ENCODE peak calls at places on chromosomes 6 and 20, in five cellular contexts. T, D, I, B and A are unnamed samples.

GRCh38 chr6:88734544-88734943 is 228.9 kb downstream of the RNGTT start:
- DNase-seq in T (no peak), D (no peak), I (no peak), B (no peak), A (no peak)

GRCh38 chr20:18092890-18093289 is 35.2 kb upstream of the OVOL2 start:
- DNase-seq in T (no peak), D (no peak), I (no peak), B (no peak), A (peak; percentile 62)

GRCh38 chr6:11272491-11273192 is 40.2 kb upstream of the NEDD9 start:
- DNase-seq in T (no peak), D (no peak), I (no peak), B (peak; percentile 74), A (no peak)

GRCh38 chr6:42896178-42896719 is 16.8 kb downstream of the RPL7L1 start:
- DNase-seq in T (no peak), D (no peak), I (no peak), B (no peak), A (no peak)

GRCh38 chr6:123380257-123380656 is 256.5 kb downstream of the TRDN start:
- DNase-seq in T (no peak), D (peak; percentile 3), I (peak; percentile 43), B (peak; percentile 51), A (peak; percentile 50)

GRCh38 chr6:140909156-140909555 is 1223.6 kb upstream of the GJE1 start:
- DNase-seq in T (peak; percentile 77), D (no peak), I (no peak), B (no peak), A (no peak)

GRCh38 chr6:46251583-46252339 is 81.0 kb upstream of the ENPP5 start:
- DNase-seq in T (no peak), D (no peak), I (no peak), B (no peak), A (no peak)

GRCh38 chr6:136069119-136069518 is 181.0 kb downstream of the MTFR2 start:
- DNase-seq in T (peak; percentile 89), D (no peak), I (no peak), B (peak; percentile 69), A (peak; percentile 42)

GRCh38 chr20:16501236-16501635 is 72.0 kb downstream of the KIF16B start:
- DNase-seq in T (no peak), D (no peak), I (no peak), B (no peak), A (no peak)

GRCh38 chr6:106085984-106086832 is at the start of gene PRDM1:
- DNase-seq in T (peak; percentile 72), D (peak; percentile 44), I (no peak), B (peak; percentile 87), A (peak; percentile 98)

GRCh38 chr20:63580796-63581461 is 6.9 kb upstream of the HELZ2 start:
- DNase-seq in T (peak; percentile 54), D (no peak), I (no peak), B (peak; percentile 27), A (peak; percentile 83)

GRCh38 chr20:41299899-41300298 is 17.6 kb downstream of the ZHX3 start:
- DNase-seq in T (no peak), D (no peak), I (no peak), B (no peak), A (no peak)

GRCh38 chr6:31821301-31822037 is 6.1 kb upstream of the HSPA1B start:
- DNase-seq in T (peak; percentile 30), D (no peak), I (peak; percentile 45), B (no peak), A (peak; percentile 79)

GRCh38 chr6:105834548-105834947 is 251.6 kb upstream of the PRDM1 start:
- DNase-seq in T (no peak), D (no peak), I (no peak), B (no peak), A (no peak)

GRCh38 chr20:49210101-49210749 is 9.0 kb upstream of the DDX27 start:
- DNase-seq in T (no peak), D (no peak), I (no peak), B (no peak), A (peak; percentile 25)

GRCh38 chr6:106889692-106890091 is 84.8 kb downstream of the CD24 start:
- DNase-seq in T (no peak), D (no peak), I (no peak), B (no peak), A (no peak)

GRCh38 chr6:125019873-125020272 is 57.6 kb downstream of the RNF217 start:
- DNase-seq in T (no peak), D (no peak), I (no peak), B (peak; percentile 21), A (peak; percentile 51)

GRCh38 chr6:21935561-21936028 is 342.0 kb downstream of the SOX4 start:
- DNase-seq in T (peak; percentile 69), D (peak; percentile 33), I (no peak), B (peak; percentile 50), A (peak; percentile 89)

GRCh38 chr6:168597471-168597875 is 156.5 kb downstream of the SMOC2 start:
- DNase-seq in T (no peak), D (no peak), I (no peak), B (no peak), A (no peak)

GRCh38 chr6:141521440-141521839 is 611.3 kb upstream of the GJE1 start:
- DNase-seq in T (peak; percentile 34), D (no peak), I (no peak), B (no peak), A (no peak)

GRCh38 chr6:157162756-157163433 is 160.4 kb downstream of the TMEM242 start:
- DNase-seq in T (no peak), D (no peak), I (no peak), B (no peak), A (no peak)

GRCh38 chr6:44415424-44415823 is 27.9 kb downstream of the CDC5L start:
- DNase-seq in T (no peak), D (no peak), I (no peak), B (no peak), A (no peak)

GRCh38 chr20:8689337-8689736 is 379.6 kb upstream of the PLCB4 start:
- DNase-seq in T (no peak), D (no peak), I (no peak), B (no peak), A (no peak)

GRCh38 chr6:51568771-51569170 is 518.6 kb downstream of the PKHD1 start:
- DNase-seq in T (no peak), D (no peak), I (no peak), B (no peak), A (no peak)

GRCh38 chr6:116008470-116009229 is 52.0 kb downstream of the FRK start:
- DNase-seq in T (peak; percentile 58), D (no peak), I (no peak), B (peak; percentile 86), A (peak; percentile 32)

DNA sequence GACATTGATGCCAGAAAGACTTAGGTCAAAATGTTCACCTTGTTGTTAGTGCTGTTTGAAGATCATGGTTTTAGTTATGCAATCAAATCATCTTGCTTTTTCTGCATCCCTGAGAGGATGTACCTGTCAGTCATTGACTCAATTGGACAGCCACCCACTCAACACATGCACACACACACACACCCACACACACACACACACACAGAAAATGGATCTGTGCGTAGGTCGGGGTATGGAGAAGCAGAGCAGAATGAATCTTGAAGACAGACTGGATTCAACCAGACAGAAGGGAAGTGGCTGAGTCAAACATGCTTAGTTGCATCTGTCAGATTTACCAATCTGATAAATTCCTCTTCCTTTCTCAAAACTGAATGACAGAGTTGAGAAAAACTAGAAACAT is 19.1 kb upstream of the ZSCAN23 start:
- DNase-seq in T (no peak), D (no peak), I (no peak), B (no peak), A (no peak)
- H2BK15ac ChIP-seq in T (no peak overlapping the region), D (no peak overlapping the region), I (no peak overlapping the region), B (no peak overlapping the region), A (no peak overlapping the region)

GRCh38 chr6:34056301-34056700 is 89.6 kb downstream of the GRM4 start:
- DNase-seq in T (peak; percentile 35), D (peak; percentile 54), I (peak; percentile 60), B (no peak), A (peak; percentile 85)
- H3K4me3 ChIP-seq in T (no peak overlapping the region), D (no peak overlapping the region), I (no peak overlapping the region), B (peak overlapping the region; percentile 22), A (no peak overlapping the region)

GRCh38 chr6:29082457-29082856 is 4.7 kb downstream of the OR2B3 start:
- DNase-seq in T (no peak), D (no peak), I (no peak), B (no peak), A (no peak)
- H2BK15ac ChIP-seq in T (no peak overlapping the region), D (no peak overlapping the region), I (no peak overlapping the region), B (no peak overlapping the region), A (no peak overlapping the region)

GRCh38 chr6:29769336-29769735 is 46.1 kb downstream of the HLA-F start:
- DNase-seq in T (no peak), D (no peak), I (no peak), B (no peak), A (no peak)

GRCh38 chr6:29764422-29765196 is 41.4 kb downstream of the HLA-F start:
- DNase-seq in T (no peak), D (no peak), I (no peak), B (no peak), A (no peak)

GRCh38 chr6:29770286-29770685 is 47.1 kb downstream of the HLA-F start:
- DNase-seq in T (no peak), D (no peak), I (no peak), B (no peak), A (no peak)
- H3K4me3 ChIP-seq in T (no peak overlapping the region), D (no peak overlapping the region), I (no peak overlapping the region), B (no peak overlapping the region), A (no peak overlapping the region)

GRCh38 chr6:163588211-163588919 is 173.8 kb downstream of the QKI start:
- DNase-seq in T (peak; percentile 74), D (no peak), I (no peak), B (peak; percentile 26), A (no peak)

GRCh38 chr6:163586888-163587287 is 172.4 kb downstream of the QKI start:
- DNase-seq in T (no peak), D (no peak), I (no peak), B (no peak), A (no peak)

GRCh38 chr6:163583558-163583957 is 169.0 kb downstream of the QKI start:
- DNase-seq in T (no peak), D (no peak), I (no peak), B (no peak), A (peak; percentile 25)

GRCh38 chr6:163589401-163589800 is 174.9 kb downstream of the QKI start:
- DNase-seq in T (no peak), D (no peak), I (no peak), B (no peak), A (no peak)

DNA sequence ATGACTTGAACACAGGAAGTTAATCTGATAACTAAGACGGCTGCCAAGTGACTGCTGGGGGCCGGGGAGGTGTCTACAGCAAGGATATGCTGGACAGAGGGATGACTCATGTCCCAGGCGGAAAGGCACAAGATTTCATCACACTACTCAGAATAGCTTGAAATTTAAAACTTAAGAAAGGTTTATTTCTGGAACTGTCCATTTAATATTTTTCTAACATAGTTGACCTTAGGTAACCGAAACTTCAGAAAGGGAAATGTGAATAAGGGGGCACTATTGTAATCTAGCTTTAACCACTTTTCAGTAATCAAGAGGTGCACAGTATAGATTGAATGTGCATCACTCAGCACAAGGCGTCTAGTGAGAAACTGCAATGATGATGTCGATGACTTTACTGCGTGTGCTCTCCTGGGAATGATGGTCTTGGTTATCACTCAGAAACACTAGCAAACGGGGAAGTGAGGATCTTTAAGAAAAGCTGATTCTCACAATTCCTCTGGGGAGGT is 171.5 kb downstream of the QKI start:
- DNase-seq in T (peak; percentile 93), D (no peak), I (no peak), B (peak; percentile 91), A (peak; percentile 27)
- H2BK15ac ChIP-seq in T (peak overlapping the region; percentile 67), D (no peak overlapping the region), I (no peak overlapping the region), B (no peak overlapping the region), A (no peak overlapping the region)